ENCODE peak calls at places on chromosomes 4 and X, in five cellular contexts. M is IMR-90, A is mesenchymal stem cell, S is H9, P is H1. Z is an unnamed sample.

GRCh38 chr4:88078592-88078991 is 71.2 kb downstream of the PKD2 start:
- DNase-seq in M (no peak), A (no peak), S (no peak), P (no peak), Z (no peak)

GRCh38 chr4:6516762-6517161 is 44.3 kb upstream of the PPP2R2C start:
- DNase-seq in M (no peak), A (no peak), S (no peak), P (no peak), Z (no peak)

GRCh38 chr4:66357316-66357715 is 687.0 kb upstream of the EPHA5 start:
- DNase-seq in M (peak), A (peak), S (no peak), P (no peak), Z (no peak)

GRCh38 chr4:20172070-20172760 is 79.5 kb upstream of the SLIT2 start:
- DNase-seq in M (no peak), A (no peak), S (no peak), P (no peak), Z (no peak)

GRCh38 chrX:66408507-66408906 is 230.4 kb downstream of the EDA2R start:
- DNase-seq in M (no peak), A (no peak), S (no peak), P (no peak), Z (no peak)

GRCh38 chr4:22514001-22514400 is 1.9 kb downstream of the ADGRA3 start:
- DNase-seq in M (peak), A (peak), S (no peak), P (no peak), Z (no peak)

GRCh38 chrX:87517571-87518141 is at the start of gene KLHL4:
- DNase-seq in M (peak), A (peak), S (peak), P (peak), Z (peak)

GRCh38 chr4:79851625-79852304 is 221.3 kb downstream of the ANTXR2 start:
- DNase-seq in M (peak), A (no peak), S (no peak), P (no peak), Z (no peak)

GRCh38 chr4:134999169-134999568 is 797.6 kb upstream of the PABPC4L start:
- DNase-seq in M (no peak), A (no peak), S (no peak), P (no peak), Z (no peak)

GRCh38 chrX:149825424-149825823 is 43.7 kb downstream of the MAGEA9 start:
- DNase-seq in M (no peak), A (peak), S (peak), P (peak), Z (no peak)

GRCh38 chr4:150149381-150149780 is 71.1 kb downstream of the DCLK2 start:
- DNase-seq in M (no peak), A (no peak), S (no peak), P (no peak), Z (no peak)

GRCh38 chr4:158676076-158676475 is 4.0 kb downstream of the ETFDH start:
- DNase-seq in M (no peak), A (no peak), S (no peak), P (no peak), Z (no peak)

GRCh38 chr4:6332042-6332668 is 62.5 kb downstream of the WFS1 start:
- DNase-seq in M (peak), A (peak), S (peak), P (peak), Z (peak)

GRCh38 chrX:17559728-17560379 is 177.4 kb upstream of the SCML1 start:
- DNase-seq in M (peak), A (peak), S (no peak), P (no peak), Z (no peak)

GRCh38 chrX:109952050-109952449 is 50.9 kb upstream of the TMEM164 start:
- DNase-seq in M (no peak), A (no peak), S (no peak), P (no peak), Z (no peak)

GRCh38 chrX:28278236-28278635 is 297.0 kb upstream of the DCAF8L1 start:
- DNase-seq in M (no peak), A (no peak), S (no peak), P (no peak), Z (no peak)

GRCh38 chrX:36957425-36958328 is 50.5 kb upstream of the FAM47C start:
- DNase-seq in M (no peak), A (no peak), S (peak), P (peak), Z (peak)

GRCh38 chrX:115892056-115892708 is 278.4 kb upstream of the AGTR2 start:
- DNase-seq in M (no peak), A (no peak), S (no peak), P (peak), Z (no peak)

GRCh38 chr4:37968747-37969146 is 8.5 kb downstream of the PTTG2 start:
- DNase-seq in M (no peak), A (no peak), S (no peak), P (no peak), Z (no peak)

GRCh38 chr4:41102360-41103092 is 111.8 kb downstream of the APBB2 start:
- DNase-seq in M (no peak), A (no peak), S (no peak), P (no peak), Z (no peak)

GRCh38 chr4:146098397-146098796 is 77.1 kb upstream of the LSM6 start:
- DNase-seq in M (no peak), A (no peak), S (no peak), P (no peak), Z (no peak)

GRCh38 chr4:19496752-19497151 is 755.0 kb upstream of the SLIT2 start:
- DNase-seq in M (peak), A (no peak), S (no peak), P (no peak), Z (no peak)

GRCh38 chr4:16248605-16249004 is 22.3 kb upstream of the TAPT1 start:
- DNase-seq in M (no peak), A (no peak), S (no peak), P (no peak), Z (no peak)

GRCh38 chrX:143788265-143788664 is 67.7 kb upstream of the SPANXN2 start:
- DNase-seq in M (no peak), A (peak), S (no peak), P (no peak), Z (peak)

DNA sequence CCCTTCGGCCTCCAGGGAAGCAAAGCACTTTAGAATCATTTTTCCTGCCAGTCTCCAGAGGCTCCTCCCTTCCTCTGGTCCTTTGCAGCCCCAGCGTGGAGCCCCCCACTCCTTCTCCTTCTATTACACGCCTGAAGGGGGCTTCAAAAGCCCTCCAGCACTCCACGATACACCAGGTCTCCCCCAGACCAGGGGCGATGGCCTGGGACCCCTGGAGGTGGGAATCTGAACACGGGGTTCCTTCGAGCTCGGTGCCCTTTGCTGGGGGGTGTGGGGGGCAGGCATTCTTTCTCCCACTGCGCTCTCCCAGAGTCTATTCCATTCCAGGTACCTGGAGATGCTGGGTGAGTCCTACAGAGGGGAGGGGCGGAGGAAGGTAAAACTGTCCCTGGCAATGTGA is 97.6 kb downstream of the HMX1 start:
- DNase-seq in M (no peak), A (no peak), S (no peak), P (no peak), Z (no peak)
- H4K91ac ChIP-seq in M (no peak), A (no peak), S (no peak), P (no peak), Z (no peak)

GRCh38 chr4:183101956-183102480 is 3.0 kb downstream of the WWC2 start:
- DNase-seq in M (no peak), A (no peak), S (no peak), P (no peak), Z (no peak)
- H3K4ac ChIP-seq in M (no peak), A (no peak), S (no peak), P (no peak), Z (no peak)

DNA sequence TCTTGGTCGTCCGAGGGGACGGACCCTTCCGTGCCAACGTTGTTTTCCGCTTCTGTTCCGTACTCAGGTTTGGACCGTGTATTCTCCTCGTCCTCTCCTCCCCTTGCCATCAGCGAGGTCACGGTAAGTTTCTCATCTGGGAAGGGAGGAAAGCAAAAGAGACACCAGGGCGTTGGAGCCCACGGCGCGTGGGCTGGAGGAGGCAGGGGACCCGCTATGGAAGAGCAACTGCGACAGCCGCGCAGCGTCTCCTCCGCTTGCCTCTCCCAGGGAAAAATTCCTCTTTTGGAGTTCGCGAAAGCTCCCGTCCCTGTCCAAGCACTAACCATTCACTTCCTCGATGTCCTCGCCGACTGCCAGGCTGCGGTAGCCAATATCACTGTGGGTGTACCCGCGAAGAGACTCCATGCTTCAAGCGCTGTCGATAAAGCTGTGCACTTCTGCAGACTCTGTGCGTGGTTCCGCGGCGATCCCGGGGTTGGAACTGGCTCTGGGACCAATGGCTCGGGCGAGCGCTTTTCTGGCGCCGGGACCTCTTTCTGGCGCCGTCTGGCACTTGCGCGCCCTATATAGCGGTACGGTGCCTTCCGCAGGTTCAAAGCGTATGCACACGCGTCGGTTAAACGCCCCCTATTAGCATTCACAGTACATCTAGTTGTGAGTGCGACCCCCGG is at the start of gene ESX1:
- DNase-seq in M (no peak), A (peak), S (peak), P (peak), Z (no peak)
- H3K23ac ChIP-seq in M (no peak), A (no peak), S (no peak), P (no peak), Z (peak)

GRCh38 chr4:8221476-8221875 is 22.4 kb downstream of the SH3TC1 start:
- DNase-seq in M (peak), A (peak), S (no peak), P (no peak), Z (no peak)

GRCh38 chr4:8220661-8221446 is 21.8 kb downstream of the SH3TC1 start:
- DNase-seq in M (no peak), A (peak), S (no peak), P (no peak), Z (no peak)

GRCh38 chr4:8221985-8222384 is 22.9 kb downstream of the SH3TC1 start:
- DNase-seq in M (no peak), A (peak), S (no peak), P (no peak), Z (no peak)

GRCh38 chr4:8224596-8225289 is 25.7 kb downstream of the SH3TC1 start:
- DNase-seq in M (no peak), A (no peak), S (no peak), P (no peak), Z (no peak)

GRCh38 chr4:8222609-8223391 is 23.7 kb downstream of the SH3TC1 start:
- DNase-seq in M (no peak), A (no peak), S (no peak), P (no peak), Z (no peak)
- H4K91ac ChIP-seq in M (no peak), A (peak), S (no peak), P (no peak), Z (peak)

GRCh38 chr4:53355919-53356521 is 9.8 kb downstream of the SCFD2 start:
- DNase-seq in M (no peak), A (no peak), S (no peak), P (no peak), Z (no peak)
- H3K4ac ChIP-seq in M (no peak), A (no peak), S (no peak), P (no peak), Z (no peak)

DNA sequence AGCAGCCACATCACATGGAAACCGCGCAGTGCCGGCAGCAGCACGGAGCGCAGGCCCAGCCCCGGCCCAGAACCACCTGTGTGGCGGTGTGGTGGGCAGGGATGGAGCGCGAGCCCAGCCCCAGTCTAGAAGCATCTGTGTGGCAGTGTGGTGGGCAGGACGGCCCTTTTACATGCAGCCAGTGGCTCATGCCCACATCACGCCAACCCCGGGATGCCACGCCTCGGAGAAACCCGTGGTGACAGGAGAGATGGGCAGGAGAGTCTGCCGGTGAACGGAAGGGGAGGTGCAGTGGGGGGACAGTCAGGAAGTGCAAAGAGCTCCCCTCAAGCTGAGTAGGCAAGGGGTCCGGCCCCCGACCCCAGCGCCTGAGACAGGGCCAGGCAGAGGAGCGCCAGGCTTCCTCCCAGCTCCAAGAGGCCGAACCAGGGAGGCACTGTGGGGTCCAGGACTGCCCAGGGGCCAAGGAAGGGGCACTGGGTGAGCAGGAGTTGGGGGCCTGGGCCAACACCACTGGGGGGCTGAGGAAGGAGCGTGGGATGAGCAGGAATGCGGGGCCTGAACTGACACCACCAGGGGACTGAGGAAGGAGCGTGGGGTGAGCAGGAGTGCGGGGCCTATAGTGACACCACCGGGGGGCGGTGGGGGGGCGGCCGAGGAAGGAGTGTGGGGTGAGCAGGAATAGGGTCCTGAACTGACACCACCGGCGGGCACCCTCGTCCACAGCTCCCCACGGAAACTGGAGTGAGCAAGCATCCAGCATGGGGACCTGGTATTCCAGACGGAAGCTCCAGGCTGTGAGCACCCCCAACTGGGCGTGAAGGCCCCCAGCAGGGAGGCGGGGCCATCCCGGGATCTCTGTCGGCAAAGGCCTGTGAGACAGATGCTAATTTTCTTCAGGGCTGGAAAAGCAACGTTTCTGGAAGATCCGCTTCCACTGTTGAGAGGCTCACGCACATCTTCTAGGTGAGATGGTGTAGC is 28.8 kb downstream of the GAK start:
- DNase-seq in M (no peak), A (no peak), S (no peak), P (no peak), Z (no peak)
- H3K23ac ChIP-seq in M (no peak), A (peak), S (no peak), P (no peak), Z (no peak)

Z was measured in neuronal stem cell.